ENCODE peak calls at places on chromosomes 6 and 20, in eight cellular contexts. R is lower leg skin, S is pancreas, C is thoracic aorta, O is left lung, J is choroid plexus epithelial cell, K is H9, P is bronchial epithelial cell. F is an unnamed sample.

GRCh38 chr6:1228754-1229191 is 83.1 kb upstream of the FOXQ1 start:
- DNase-seq in S (no peak), C (no peak), R (no peak), O (no peak), K (no peak), P (no peak), J (no peak), F (no peak)

GRCh38 chr6:143674466-143675114 is 3.2 kb upstream of the PHACTR2 start:
- DNase-seq in J (no peak), S (no peak), P (no peak), R (no peak), K (no peak), O (no peak), C (no peak), F (no peak)

GRCh38 chr20:43457640-43458421 is at the start of gene SRSF6:
- DNase-seq in C (peak), S (peak), O (peak), P (peak), J (peak), K (peak), R (peak), F (peak)

GRCh38 chr6:15948930-15949900 is 179.7 kb upstream of the MYLIP start:
- DNase-seq in O (peak), P (peak), R (no peak), K (peak), C (no peak), S (no peak), J (peak), F (no peak)

GRCh38 chr6:3231213-3232016 is 4.0 kb upstream of the TUBB2B start:
- DNase-seq in C (no peak), P (peak), S (peak), R (peak), K (peak), O (peak), J (peak), F (no peak)

GRCh38 chr6:37111156-37111461 is 58.8 kb upstream of the PIM1 start:
- DNase-seq in J (no peak), C (no peak), S (no peak), R (no peak), K (no peak), O (no peak), P (no peak), F (no peak)

GRCh38 chr6:26420607-26421235 is 18.6 kb downstream of the BTN3A1 start:
- DNase-seq in O (no peak), C (no peak), K (peak), R (no peak), S (no peak), J (peak), P (peak), F (peak)

GRCh38 chr6:75611011-75611701 is 9.5 kb downstream of the SENP6 start:
- DNase-seq in R (no peak), S (no peak), K (no peak), O (no peak), J (peak), C (no peak), P (no peak), F (no peak)

GRCh38 chr6:3454206-3455016 is 2.4 kb downstream of the SLC22A23 start:
- DNase-seq in O (no peak), R (no peak), K (no peak), C (no peak), J (no peak), S (no peak), P (peak), F (no peak)

GRCh38 chr20:6265204-6265904 is 142.5 kb upstream of the FERMT1 start:
- DNase-seq in J (peak), R (no peak), K (no peak), C (no peak), S (no peak), O (no peak), P (peak), F (no peak)
- TF ChIP-seq CTCF in J (peak), R (no peak), K (peak), C (peak), S (peak), O (peak), P (peak), F (no peak)

GRCh38 chr6:56710967-56711366 is 68.3 kb upstream of the DST start:
- DNase-seq in P (no peak), O (no peak), S (no peak), J (no peak), C (no peak), R (no peak), K (no peak), F (no peak)

GRCh38 chr6:56716229-56716628 is 73.5 kb upstream of the DST start:
- DNase-seq in O (no peak), R (no peak), P (no peak), J (no peak), C (no peak), S (no peak), K (no peak), F (no peak)

GRCh38 chr6:56713285-56713684 is 70.6 kb upstream of the DST start:
- DNase-seq in R (no peak), O (peak), S (no peak), J (peak), P (peak), K (peak), C (peak), F (no peak)

GRCh38 chr6:56714982-56715456 is 72.3 kb upstream of the DST start:
- DNase-seq in P (peak), O (no peak), S (no peak), C (no peak), R (no peak), K (no peak), J (peak), F (no peak)

DNA sequence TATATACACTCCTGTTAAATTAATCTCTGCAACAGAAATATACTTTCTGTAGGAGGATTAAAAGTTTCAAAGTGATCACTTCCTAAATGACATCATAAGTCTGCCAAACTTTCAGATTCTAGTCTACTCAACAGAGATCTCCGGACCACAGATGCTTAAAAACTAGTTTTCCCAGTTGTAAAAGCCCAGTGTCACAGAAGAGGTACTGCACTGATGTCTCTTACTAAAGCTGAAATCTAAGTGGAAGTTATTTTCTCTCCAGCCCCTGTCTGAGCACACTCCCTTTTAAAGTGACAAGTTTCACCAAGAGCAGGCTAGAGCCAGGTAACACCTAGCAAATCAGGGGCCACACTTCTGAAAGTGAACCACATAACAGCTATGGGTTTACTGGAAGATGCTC is 71.6 kb upstream of the DST start:
- DNase-seq in C (no peak), R (no peak), K (no peak), P (no peak), O (no peak), J (no peak), S (no peak), F (no peak)
- TF ChIP-seq CTCF in C (no peak), R (no peak), K (no peak), P (no peak), O (no peak), J (peak), S (no peak), F (no peak)

GRCh38 chr6:34684364-34684763 is 12.2 kb downstream of the ILRUN start:
- DNase-seq in S (no peak), K (no peak), P (no peak), R (no peak), J (no peak), C (no peak), O (no peak), F (no peak)
- TF ChIP-seq CTCF in S (no peak), K (no peak), P (no peak), R (no peak), J (no peak), C (no peak), O (no peak), F (no peak)

DNA sequence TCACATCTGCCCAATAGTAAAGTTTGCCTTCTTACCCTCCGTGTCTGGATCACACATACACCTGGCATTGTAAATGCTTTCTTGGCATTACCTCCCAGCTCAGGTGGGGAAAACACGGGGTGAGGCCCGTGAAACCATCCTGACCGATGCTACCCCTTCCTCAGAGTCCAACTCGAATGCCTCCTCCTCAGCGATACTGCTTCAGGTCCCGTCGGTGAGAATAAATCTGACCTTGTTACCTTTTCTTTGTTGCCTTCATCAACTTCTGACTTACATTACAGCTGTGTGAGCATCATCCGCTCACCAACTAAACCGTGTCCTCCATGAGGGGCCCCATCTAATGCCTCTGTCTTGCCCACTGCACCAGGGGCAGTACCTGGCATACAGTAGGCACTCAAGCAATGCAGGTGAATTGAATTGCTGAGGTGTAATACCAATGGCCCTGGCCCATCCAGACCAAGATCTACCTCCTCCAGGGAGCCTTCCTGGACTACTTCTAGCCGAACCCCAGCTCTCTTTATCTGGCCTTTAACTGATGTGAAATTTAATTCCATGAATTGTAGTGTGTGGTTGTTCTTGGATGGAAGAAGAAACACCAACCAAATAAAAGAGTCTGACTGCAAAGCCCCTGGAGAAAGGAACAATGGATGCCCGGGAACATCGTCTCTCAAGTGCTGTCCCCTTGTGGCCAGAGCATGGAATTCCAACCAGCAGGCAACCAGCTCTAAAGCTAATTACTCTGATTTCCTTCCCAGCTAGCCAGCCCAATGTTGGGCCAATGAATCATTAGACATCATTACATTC is 141.5 kb downstream of the ANKRD60 start:
- DNase-seq in K (peak), P (peak), S (no peak), C (no peak), R (no peak), O (no peak), J (peak), F (no peak)
- TF ChIP-seq CTCF in K (peak), P (peak), S (peak), C (peak), R (no peak), O (peak), J (peak), F (peak)

DNA sequence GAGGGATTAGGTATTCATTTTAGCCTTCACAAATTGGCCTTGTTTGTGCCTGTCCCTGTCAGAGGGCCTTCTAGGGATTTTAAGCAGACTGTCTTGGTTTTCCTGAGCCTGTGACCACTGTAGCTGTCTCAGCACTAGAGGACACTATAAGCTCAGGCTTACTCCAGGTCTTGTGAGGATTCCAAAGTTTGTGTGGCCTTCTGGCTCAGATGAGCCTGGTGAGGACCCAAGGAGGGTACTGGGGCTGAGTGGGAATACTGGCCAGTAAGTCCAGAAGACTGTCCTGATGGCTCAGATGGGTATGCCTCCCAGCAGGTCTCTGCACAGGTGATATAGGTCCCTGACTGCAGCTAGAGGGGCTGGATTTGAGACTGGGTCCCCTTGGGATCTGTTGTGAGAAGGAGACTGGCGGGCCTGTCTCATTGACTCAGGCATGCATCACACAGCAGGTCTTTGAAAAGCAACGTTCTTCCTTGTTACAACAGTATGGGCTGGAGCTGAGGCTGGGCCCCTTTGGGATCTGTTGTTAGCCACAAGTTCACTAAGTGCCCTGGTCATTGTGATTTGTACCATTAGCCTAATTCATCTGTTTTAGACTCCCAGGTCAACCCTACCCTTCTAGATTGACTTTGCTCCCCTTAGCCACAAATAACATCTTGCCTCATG is 26.3 kb upstream of the TFB1M start:
- DNase-seq in S (no peak), C (no peak), R (no peak), K (peak), O (no peak), J (peak), P (peak), F (no peak)
- TF ChIP-seq CTCF in S (no peak), C (no peak), R (no peak), K (peak), O (no peak), J (peak), P (peak), F (no peak)

GRCh38 chr20:45235995-45236394 is 14.8 kb downstream of the SEMG2 start:
- DNase-seq in C (no peak), K (peak), J (no peak), P (no peak), O (peak), S (no peak), R (no peak), F (no peak)
- TF ChIP-seq CTCF in C (no peak), K (peak), J (peak), P (peak), O (peak), S (peak), R (no peak), F (no peak)

DNA sequence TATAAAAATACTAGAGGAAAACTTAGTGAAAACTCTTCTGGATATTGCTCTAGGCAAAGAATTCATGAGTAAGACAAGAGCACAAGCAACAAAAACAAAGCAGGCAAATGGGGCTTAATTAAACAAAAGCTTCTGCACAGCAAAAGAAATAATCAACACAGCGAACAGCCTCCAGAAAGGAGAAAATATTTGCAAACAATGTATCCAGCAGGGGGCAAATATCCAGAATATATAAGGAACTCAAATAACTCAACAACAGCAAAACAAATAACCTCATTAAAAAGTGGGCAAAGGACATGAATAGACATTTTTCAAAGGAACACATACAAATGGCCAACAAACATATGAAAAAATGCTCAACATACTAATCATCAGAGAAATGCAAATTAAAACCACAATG is 17.1 kb upstream of the HECA start:
- DNase-seq in O (no peak), S (no peak), C (no peak), J (peak), K (no peak), P (no peak), R (no peak), F (no peak)
- TF ChIP-seq CTCF in O (no peak), S (no peak), C (no peak), J (no peak), K (no peak), P (peak), R (no peak), F (no peak)